ENCODE peak calls at places on chromosome 7, in ten cellular contexts. One of them, this sample, is unnamed.

GRCh38 chr7:111873963-111874693 is 311.8 kb upstream of the IMMP2L start:
- DNase-seq in GM13976: no peak
- DNase-seq in BE2C: no peak
- DNase-seq in NB4: no peak
- DNase-seq in AG04449: no peak
- DNase-seq in astrocyte of the hippocampus: no peak
- DNase-seq in Jurkat, Clone E6-1: no peak
- DNase-seq in GM04504: peak
- DNase-seq in gastrocnemius medialis: no peak
- DNase-seq in Kasumi-1: no peak
- DNase-seq in this sample: no peak

GRCh38 chr7:132377703-132378584 is 198.3 kb downstream of the PLXNA4 start:
- DNase-seq in GM13976: no peak
- DNase-seq in BE2C: no peak
- DNase-seq in NB4: no peak
- DNase-seq in AG04449: no peak
- DNase-seq in astrocyte of the hippocampus: no peak
- DNase-seq in Jurkat, Clone E6-1: no peak
- DNase-seq in GM04504: no peak
- DNase-seq in gastrocnemius medialis: no peak
- DNase-seq in Kasumi-1: no peak
- DNase-seq in this sample: no peak

GRCh38 chr7:78018541-78019456 is 220.2 kb downstream of the PHTF2 start:
- DNase-seq in GM13976: no peak
- DNase-seq in BE2C: peak
- DNase-seq in NB4: peak
- DNase-seq in AG04449: no peak
- DNase-seq in astrocyte of the hippocampus: peak
- DNase-seq in Jurkat, Clone E6-1: no peak
- DNase-seq in GM04504: no peak
- DNase-seq in gastrocnemius medialis: peak
- DNase-seq in Kasumi-1: peak
- DNase-seq in this sample: peak

GRCh38 chr7:155590215-155591023 is 44.1 kb upstream of the CNPY1 start:
- DNase-seq in GM13976: peak
- DNase-seq in BE2C: peak
- DNase-seq in NB4: peak
- DNase-seq in AG04449: no peak
- DNase-seq in astrocyte of the hippocampus: peak
- DNase-seq in Jurkat, Clone E6-1: peak
- DNase-seq in GM04504: no peak
- DNase-seq in gastrocnemius medialis: no peak
- DNase-seq in Kasumi-1: peak
- DNase-seq in this sample: peak

GRCh38 chr7:137953692-137954470 is 48.0 kb downstream of the CREB3L2 start:
- DNase-seq in GM13976: no peak
- DNase-seq in BE2C: no peak
- DNase-seq in NB4: no peak
- DNase-seq in AG04449: no peak
- DNase-seq in astrocyte of the hippocampus: peak
- DNase-seq in Jurkat, Clone E6-1: no peak
- DNase-seq in GM04504: peak
- DNase-seq in gastrocnemius medialis: no peak
- DNase-seq in Kasumi-1: no peak
- DNase-seq in this sample: no peak

GRCh38 chr7:105652359-105652993 is 71.2 kb upstream of the EFCAB10 start:
- DNase-seq in GM13976: peak
- DNase-seq in BE2C: peak
- DNase-seq in NB4: peak
- DNase-seq in AG04449: peak
- DNase-seq in astrocyte of the hippocampus: peak
- DNase-seq in Jurkat, Clone E6-1: no peak
- DNase-seq in GM04504: peak
- DNase-seq in gastrocnemius medialis: peak
- DNase-seq in Kasumi-1: peak
- DNase-seq in this sample: peak

GRCh38 chr7:8113184-8113583 is 144.6 kb downstream of the GLCCI1 start:
- DNase-seq in GM13976: no peak
- DNase-seq in BE2C: no peak
- DNase-seq in NB4: no peak
- DNase-seq in AG04449: no peak
- DNase-seq in astrocyte of the hippocampus: no peak
- DNase-seq in Jurkat, Clone E6-1: no peak
- DNase-seq in GM04504: no peak
- DNase-seq in gastrocnemius medialis: no peak
- DNase-seq in Kasumi-1: no peak
- DNase-seq in this sample: peak

GRCh38 chr7:100890640-100891521 is 1.4 kb upstream of the UFSP1 start:
- DNase-seq in GM13976: no peak
- DNase-seq in BE2C: no peak
- DNase-seq in NB4: peak
- DNase-seq in AG04449: no peak
- DNase-seq in astrocyte of the hippocampus: peak
- DNase-seq in Jurkat, Clone E6-1: no peak
- DNase-seq in GM04504: no peak
- DNase-seq in gastrocnemius medialis: no peak
- DNase-seq in Kasumi-1: no peak
- DNase-seq in this sample: no peak

GRCh38 chr7:101169838-101170531 is 4.6 kb upstream of the VGF start:
- DNase-seq in GM13976: peak
- DNase-seq in BE2C: peak
- DNase-seq in NB4: peak
- DNase-seq in AG04449: no peak
- DNase-seq in astrocyte of the hippocampus: peak
- DNase-seq in Jurkat, Clone E6-1: no peak
- DNase-seq in GM04504: no peak
- DNase-seq in gastrocnemius medialis: no peak
- DNase-seq in Kasumi-1: peak
- DNase-seq in this sample: peak

GRCh38 chr7:98294798-98295382 is 13.4 kb downstream of the BRI3 start:
- DNase-seq in GM13976: peak
- DNase-seq in BE2C: peak
- DNase-seq in NB4: peak
- DNase-seq in AG04449: no peak
- DNase-seq in astrocyte of the hippocampus: peak
- DNase-seq in Jurkat, Clone E6-1: no peak
- DNase-seq in GM04504: no peak
- DNase-seq in gastrocnemius medialis: no peak
- DNase-seq in Kasumi-1: peak
- DNase-seq in this sample: peak

GRCh38 chr7:55567495-55568070 is 4.7 kb downstream of the VOPP1 start:
- DNase-seq in GM13976: no peak
- DNase-seq in BE2C: no peak
- DNase-seq in NB4: no peak
- DNase-seq in AG04449: no peak
- DNase-seq in astrocyte of the hippocampus: peak
- DNase-seq in Jurkat, Clone E6-1: no peak
- DNase-seq in GM04504: no peak
- DNase-seq in gastrocnemius medialis: no peak
- DNase-seq in Kasumi-1: no peak
- DNase-seq in this sample: no peak

GRCh38 chr7:28900311-28900710 is 57.8 kb downstream of the TRIL start:
- DNase-seq in GM13976: no peak
- DNase-seq in BE2C: no peak
- DNase-seq in NB4: no peak
- DNase-seq in AG04449: no peak
- DNase-seq in astrocyte of the hippocampus: no peak
- DNase-seq in Jurkat, Clone E6-1: no peak
- DNase-seq in GM04504: no peak
- DNase-seq in gastrocnemius medialis: no peak
- DNase-seq in Kasumi-1: no peak
- DNase-seq in this sample: no peak

GRCh38 chr7:158299607-158300006 is 288.0 kb downstream of the PTPRN2 start:
- DNase-seq in GM13976: no peak
- DNase-seq in BE2C: no peak
- DNase-seq in NB4: no peak
- DNase-seq in AG04449: no peak
- DNase-seq in astrocyte of the hippocampus: no peak
- DNase-seq in Jurkat, Clone E6-1: no peak
- DNase-seq in GM04504: no peak
- DNase-seq in gastrocnemius medialis: no peak
- DNase-seq in Kasumi-1: no peak
- DNase-seq in this sample: no peak

GRCh38 chr7:12594122-12594897 is 23.8 kb downstream of the SCIN start:
- DNase-seq in GM13976: no peak
- DNase-seq in BE2C: no peak
- DNase-seq in NB4: no peak
- DNase-seq in AG04449: no peak
- DNase-seq in astrocyte of the hippocampus: no peak
- DNase-seq in Jurkat, Clone E6-1: no peak
- DNase-seq in GM04504: no peak
- DNase-seq in gastrocnemius medialis: no peak
- DNase-seq in Kasumi-1: no peak
- DNase-seq in this sample: no peak

GRCh38 chr7:93036807-93037206 is 81.0 kb downstream of the SAMD9 start:
- DNase-seq in GM13976: peak
- DNase-seq in BE2C: no peak
- DNase-seq in NB4: no peak
- DNase-seq in AG04449: no peak
- DNase-seq in astrocyte of the hippocampus: no peak
- DNase-seq in Jurkat, Clone E6-1: no peak
- DNase-seq in GM04504: no peak
- DNase-seq in gastrocnemius medialis: no peak
- DNase-seq in Kasumi-1: no peak
- DNase-seq in this sample: no peak

GRCh38 chr7:135745702-135746312 is 2.8 kb downstream of the FAM180A start:
- DNase-seq in GM13976: no peak
- DNase-seq in BE2C: no peak
- DNase-seq in NB4: no peak
- DNase-seq in AG04449: peak
- DNase-seq in astrocyte of the hippocampus: peak
- DNase-seq in Jurkat, Clone E6-1: no peak
- DNase-seq in GM04504: peak
- DNase-seq in gastrocnemius medialis: peak
- DNase-seq in Kasumi-1: no peak
- DNase-seq in this sample: no peak

GRCh38 chr7:39709768-39710291 is 86.5 kb downstream of the RALA start:
- DNase-seq in GM13976: peak
- DNase-seq in BE2C: no peak
- DNase-seq in NB4: no peak
- DNase-seq in AG04449: no peak
- DNase-seq in astrocyte of the hippocampus: peak
- DNase-seq in Jurkat, Clone E6-1: peak
- DNase-seq in GM04504: peak
- DNase-seq in gastrocnemius medialis: no peak
- DNase-seq in Kasumi-1: no peak
- DNase-seq in this sample: peak

GRCh38 chr7:84176716-84177115 is 17.9 kb downstream of the SEMA3A start:
- DNase-seq in GM13976: no peak
- DNase-seq in BE2C: no peak
- DNase-seq in NB4: no peak
- DNase-seq in AG04449: no peak
- DNase-seq in astrocyte of the hippocampus: no peak
- DNase-seq in Jurkat, Clone E6-1: no peak
- DNase-seq in GM04504: no peak
- DNase-seq in gastrocnemius medialis: no peak
- DNase-seq in Kasumi-1: no peak
- DNase-seq in this sample: no peak